ENCODE peak calls at places on chromosome 5, in five cellular contexts. X is heart left ventricle, B is GM12892, Z is lower leg skin, E is A549. J is an unnamed sample.

GRCh38 chr5:107517185-107517868 is 153.4 kb downstream of the EFNA5 start:
- DNase-seq in X (no peak), B (no peak), Z (no peak), E (no peak), J (no peak)

GRCh38 chr5:14218897-14219573 is 75.9 kb downstream of the TRIO start:
- DNase-seq in X (no peak), B (no peak), Z (no peak), E (no peak), J (no peak)

GRCh38 chr5:61840354-61840753 is 465.7 kb upstream of the KIF2A start:
- DNase-seq in X (no peak), B (no peak), Z (no peak), E (peak; percentile 11), J (no peak)

GRCh38 chr5:168239325-168239724 is 52.1 kb upstream of the WWC1 start:
- DNase-seq in X (no peak), B (no peak), Z (no peak), E (no peak), J (no peak)

GRCh38 chr5:160064441-160064840 is 54.8 kb downstream of the PWWP2A start:
- DNase-seq in X (no peak), B (no peak), Z (no peak), E (no peak), J (no peak)

GRCh38 chr5:179788193-179788854 is 5.5 kb upstream of the LTC4S start:
- DNase-seq in X (no peak), B (no peak), Z (no peak), E (no peak), J (no peak)

GRCh38 chr5:157761690-157762611 is 18.4 kb downstream of the LSM11 start:
- DNase-seq in X (no peak), B (peak; percentile 34), Z (no peak), E (peak; percentile 67), J (no peak)

GRCh38 chr5:160230686-160231527 is 1.6 kb downstream of the FABP6 start:
- DNase-seq in X (no peak), B (no peak), Z (no peak), E (no peak), J (peak; percentile 37)

GRCh38 chr5:81754621-81755020 is 3.7 kb upstream of the SSBP2 start:
- DNase-seq in X (no peak), B (no peak), Z (no peak), E (no peak), J (no peak)

GRCh38 chr5:146643805-146644204 is 127.8 kb upstream of the GPR151 start:
- DNase-seq in X (no peak), B (no peak), Z (no peak), E (no peak), J (no peak)

GRCh38 chr5:158284242-158284641 is 425.3 kb upstream of the CLINT1 start:
- DNase-seq in X (no peak), B (no peak), Z (no peak), E (no peak), J (no peak)

GRCh38 chr5:179054876-179055275 is 5.3 kb upstream of the ZNF354C start:
- DNase-seq in X (no peak), B (no peak), Z (no peak), E (no peak), J (no peak)

GRCh38 chr5:76209297-76209696 is 126.1 kb downstream of the SV2C start:
- DNase-seq in X (no peak), B (no peak), Z (no peak), E (peak; percentile 6), J (no peak)

GRCh38 chr5:72255237-72255636 is 64.8 kb downstream of the MRPS27 start:
- DNase-seq in X (no peak), B (no peak), Z (no peak), E (no peak), J (no peak)

GRCh38 chr5:135238622-135239460 is 160.2 kb downstream of the MACROH2A1 start:
- DNase-seq in X (no peak), B (no peak), Z (peak; percentile 68), E (no peak), J (no peak)

GRCh38 chr5:81631124-81631523 is 119.8 kb downstream of the SSBP2 start:
- DNase-seq in X (no peak), B (no peak), Z (no peak), E (no peak), J (no peak)

GRCh38 chr5:176817864-176818377 is 7.6 kb downstream of the UNC5A start:
- DNase-seq in X (no peak), B (no peak), Z (no peak), E (peak; percentile 62), J (peak; percentile 60)

GRCh38 chr5:121006206-121006605 is 542.1 kb downstream of the PRR16 start:
- DNase-seq in X (no peak), B (no peak), Z (no peak), E (no peak), J (no peak)

GRCh38 chr5:64742821-64743220 is 25.7 kb downstream of the SREK1IP1 start:
- DNase-seq in X (no peak), B (no peak), Z (no peak), E (no peak), J (no peak)

GRCh38 chr5:143514915-143515314 is 111.4 kb upstream of the NR3C1 start:
- DNase-seq in X (no peak), B (no peak), Z (no peak), E (no peak), J (no peak)

GRCh38 chr5:76372320-76373054 is 30.6 kb upstream of the IQGAP2 start:
- DNase-seq in X (no peak), B (no peak), Z (no peak), E (peak; percentile 84), J (peak; percentile 86)

GRCh38 chr5:2220741-2221140 is 338.0 kb upstream of the IRX4 start:
- DNase-seq in X (no peak), B (no peak), Z (no peak), E (no peak), J (no peak)

GRCh38 chr5:9861664-9862256 is 231.6 kb upstream of the TAS2R1 start:
- DNase-seq in X (no peak), B (no peak), Z (no peak), E (no peak), J (no peak)

GRCh38 chr5:63570752-63571151 is 391.5 kb downstream of the HTR1A start:
- DNase-seq in X (peak; percentile 36), B (no peak), Z (no peak), E (no peak), J (no peak)

GRCh38 chr5:133884525-133885311 is 83.7 kb downstream of the C5orf15 start:
- DNase-seq in X (no peak), B (no peak), Z (no peak), E (no peak), J (no peak)

DNA sequence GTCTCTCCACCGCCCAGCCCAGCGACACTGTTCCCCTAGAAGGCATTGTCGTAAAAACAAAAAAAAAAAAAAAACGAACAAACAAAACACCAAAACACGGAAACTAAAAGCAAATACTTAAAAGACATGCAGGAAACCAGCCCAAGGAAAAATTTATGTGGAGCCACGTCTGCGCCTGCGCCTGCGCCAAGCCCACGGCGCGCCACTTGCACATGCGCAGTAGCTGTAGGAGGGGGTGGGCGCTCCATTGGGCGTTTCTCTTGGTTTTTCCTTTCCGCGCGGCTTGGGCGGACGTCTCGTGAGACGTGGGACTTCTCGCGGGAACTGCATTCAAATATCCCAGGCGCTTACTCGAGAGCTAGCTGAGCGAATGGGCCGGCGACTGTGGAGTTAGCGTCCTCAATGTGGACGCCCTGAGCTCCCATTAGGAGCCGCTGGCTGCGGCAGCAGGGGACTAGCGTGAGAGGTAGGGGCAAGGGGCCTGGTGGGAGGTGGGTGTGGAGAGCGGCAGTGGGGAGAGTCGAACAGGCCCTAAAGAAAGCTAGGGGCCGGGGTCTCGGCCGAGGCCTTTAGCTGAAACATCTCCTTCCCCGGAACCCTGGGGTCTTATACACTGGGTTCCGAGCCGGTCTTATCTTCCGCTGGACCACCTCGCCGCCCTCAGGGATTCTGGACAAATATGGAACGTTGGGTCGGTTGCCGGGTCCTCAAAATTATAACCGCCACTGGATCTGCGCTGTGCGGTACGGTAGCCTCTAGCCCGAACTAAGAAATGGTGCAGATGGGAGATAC is at the start of gene SPDL1:
- DNase-seq in X (peak; percentile 97), B (peak; percentile 59), Z (peak; percentile 98), E (peak; percentile 97), J (peak; percentile 50)
- TF ChIP-seq POLR2A in X (peak; percentile 88), B (peak; percentile 92), Z (no peak), E (peak; percentile 79), J (peak; percentile 92)

GRCh38 chr5:139664727-139665351 is 16.7 kb downstream of the CXXC5 start:
- DNase-seq in X (no peak), B (no peak), Z (no peak), E (no peak), J (no peak)

GRCh38 chr5:139667001-139667729 is 19.0 kb downstream of the CXXC5 start:
- DNase-seq in X (no peak), B (no peak), Z (no peak), E (no peak), J (no peak)

GRCh38 chr5:139665626-139666025 is 17.5 kb downstream of the CXXC5 start:
- DNase-seq in X (no peak), B (no peak), Z (no peak), E (no peak), J (no peak)

GRCh38 chr5:139667730-139668063 is 19.5 kb downstream of the CXXC5 start:
- DNase-seq in X (no peak), B (no peak), Z (no peak), E (no peak), J (no peak)

GRCh38 chr5:139666551-139666950 is 18.4 kb downstream of the CXXC5 start:
- DNase-seq in X (no peak), B (no peak), Z (no peak), E (no peak), J (no peak)
- TF ChIP-seq POLR2A in X (no peak), B (no peak), Z (no peak), E (no peak), J (no peak)

GRCh38 chr5:127260686-127261085 is 29.9 kb upstream of the MEGF10 start:
- DNase-seq in X (no peak), B (no peak), Z (no peak), E (no peak), J (no peak)

GRCh38 chr5:127254729-127255284 is 35.8 kb upstream of the MEGF10 start:
- DNase-seq in X (no peak), B (no peak), Z (no peak), E (peak; percentile 13), J (peak; percentile 9)

GRCh38 chr5:127256886-127257597 is 33.6 kb upstream of the MEGF10 start:
- DNase-seq in X (no peak), B (no peak), Z (no peak), E (no peak), J (no peak)
- TF ChIP-seq POLR2A in X (no peak), B (no peak), Z (no peak), E (no peak), J (no peak)

DNA sequence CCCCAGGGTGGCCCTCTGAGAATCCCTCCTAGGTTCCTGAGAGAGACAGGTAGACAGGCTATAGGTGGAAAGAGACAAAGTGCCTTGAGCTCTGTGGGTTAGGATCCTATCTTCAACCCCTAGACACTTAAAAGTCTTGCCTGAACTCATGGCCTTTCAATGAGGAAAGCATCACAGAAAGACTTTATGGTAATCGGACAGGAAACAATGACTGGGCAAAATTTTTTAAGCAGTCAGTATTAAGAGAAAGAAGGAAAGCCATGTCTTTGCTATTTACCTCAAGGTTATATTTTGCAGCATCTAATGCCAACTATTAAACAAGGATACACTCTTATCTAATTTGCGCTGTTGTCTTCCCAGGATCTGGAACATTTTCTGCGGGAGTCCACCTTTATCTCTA is 93.2 kb downstream of the PCSK1 start:
- DNase-seq in X (no peak), B (no peak), Z (no peak), E (no peak), J (no peak)
- TF ChIP-seq POLR2A in X (no peak), B (no peak), Z (no peak), E (no peak), J (no peak)